ENCODE peak calls at places on chromosome 18, in four cellular contexts. Q is mesenchymal stem cell, E is neuronal stem cell, Z is IMR-90. L is an unnamed sample.

GRCh38 chr18:53153281-53153680 is 813.3 kb downstream of the DCC start:
- DNase-seq in E (no peak), Z (no peak), Q (no peak), L (peak)

GRCh38 chr18:31398191-31398590 is 21.6 kb downstream of the DSG4 start:
- DNase-seq in Q (no peak), E (no peak), Z (no peak), L (no peak)

GRCh38 chr18:39825485-39825884 is 2129.5 kb upstream of the PIK3C3 start:
- DNase-seq in Z (no peak), Q (peak), E (no peak), L (no peak)

GRCh38 chr18:75854174-75854573 is 426.7 kb upstream of the SMIM21 start:
- DNase-seq in Q (no peak), E (no peak), Z (no peak), L (peak)

GRCh38 chr18:30625961-30626360 is 416.6 kb downstream of the DSC3 start:
- DNase-seq in Z (no peak), E (no peak), Q (no peak), L (no peak)

GRCh38 chr18:80175451-80176235 is 66.6 kb downstream of the ADNP2 start:
- DNase-seq in Z (no peak), E (no peak), Q (no peak), L (no peak)

GRCh38 chr18:69948919-69949537 is 1.4 kb upstream of the CD226 start:
- DNase-seq in Z (peak), E (no peak), Q (no peak), L (peak)

GRCh38 chr18:79922971-79923411 is 28.5 kb downstream of the SLC66A2 start:
- DNase-seq in Q (no peak), Z (no peak), E (no peak), L (no peak)

GRCh38 chr18:13369756-13370510 is 151.4 kb downstream of the LDLRAD4 start:
- DNase-seq in Q (no peak), Z (no peak), E (no peak), L (no peak)

GRCh38 chr18:58119819-58120218 is 75.8 kb downstream of the NEDD4L start:
- DNase-seq in Q (no peak), Z (no peak), E (no peak), L (no peak)

GRCh38 chr18:58114766-58115165 is 70.7 kb downstream of the NEDD4L start:
- DNase-seq in E (peak), Z (no peak), Q (no peak), L (no peak)

GRCh38 chr18:58117685-58118403 is 73.8 kb downstream of the NEDD4L start:
- DNase-seq in Z (peak), Q (peak), E (no peak), L (no peak)

GRCh38 chr18:58118510-58118909 is 74.5 kb downstream of the NEDD4L start:
- DNase-seq in Z (no peak), Q (no peak), E (no peak), L (no peak)

DNA sequence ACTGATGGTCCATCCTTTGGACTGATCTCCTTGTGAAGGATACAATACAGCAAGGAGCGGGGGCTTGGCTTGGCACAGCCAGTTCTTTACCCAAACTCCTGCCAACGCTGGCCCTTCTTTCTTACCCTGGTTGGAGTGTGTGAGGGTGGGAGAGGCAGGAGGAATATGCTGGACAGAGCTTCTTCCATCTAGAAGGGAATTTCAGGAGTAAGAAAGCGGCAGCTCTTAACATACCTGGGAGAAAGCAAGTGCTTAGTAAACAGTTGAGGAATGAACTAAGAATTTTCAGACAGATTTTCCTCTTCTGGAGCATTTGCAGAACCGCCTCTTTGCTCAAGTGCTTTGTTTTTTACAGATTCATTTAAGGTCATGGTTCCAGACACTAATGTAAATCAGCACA is 72.8 kb downstream of the NEDD4L start:
- DNase-seq in Q (no peak), Z (no peak), E (no peak), L (no peak)
- H2AK5ac ChIP-seq in Q (no peak), Z (no peak), E (no peak), L (no peak)

DNA sequence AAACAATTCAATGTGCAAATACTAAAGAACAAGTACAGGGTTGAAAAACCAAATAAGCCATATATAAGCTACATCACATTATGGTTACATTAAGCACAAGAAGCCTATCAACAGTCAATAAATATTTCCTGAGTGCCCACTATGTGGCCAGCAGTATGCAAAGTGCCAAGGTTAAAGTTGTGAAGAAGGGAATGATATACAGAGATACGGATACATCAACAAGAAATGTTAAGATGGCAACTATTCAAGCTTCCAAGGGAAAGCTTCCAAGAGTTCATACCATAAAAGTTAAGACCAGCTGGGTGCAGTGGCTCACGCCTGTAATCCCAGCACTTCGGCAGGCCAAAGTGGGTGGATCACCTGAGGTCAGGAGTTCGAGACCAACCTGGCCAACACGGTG is 14.0 kb downstream of the DYM start:
- DNase-seq in Q (no peak), Z (peak), E (no peak), L (no peak)
- H3K9ac ChIP-seq in Q (no peak), Z (no peak), E (no peak), L (no peak)

GRCh38 chr18:49020129-49020528 is 69.4 kb upstream of the SMAD7 start:
- DNase-seq in E (no peak), Q (no peak), Z (no peak), L (no peak)
- H2AK5ac ChIP-seq in E (peak), Q (peak), Z (peak), L (no peak)

DNA sequence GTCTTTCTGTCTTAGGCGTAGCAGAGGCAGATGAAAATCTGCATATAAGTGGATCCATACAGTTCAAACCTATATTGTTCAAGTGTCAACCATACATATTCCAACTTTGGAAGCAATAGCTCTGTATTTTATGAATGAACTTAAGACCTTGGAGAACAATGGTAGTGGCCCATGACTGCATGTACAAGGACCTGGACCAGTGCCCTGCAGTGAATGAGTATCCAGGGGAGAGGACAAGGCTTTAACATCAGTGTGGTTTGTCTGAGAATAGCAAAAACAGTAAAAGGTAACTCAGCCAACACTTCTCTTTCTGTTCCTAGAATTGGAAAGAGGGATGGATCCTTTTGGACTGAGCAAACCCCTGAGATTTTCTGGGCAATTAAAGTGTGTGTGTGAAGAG is 230.8 kb upstream of the LINC00305 start:
- DNase-seq in Q (no peak), E (no peak), Z (no peak), L (no peak)
- H3K9ac ChIP-seq in Q (no peak), E (no peak), Z (no peak), L (no peak)

DNA sequence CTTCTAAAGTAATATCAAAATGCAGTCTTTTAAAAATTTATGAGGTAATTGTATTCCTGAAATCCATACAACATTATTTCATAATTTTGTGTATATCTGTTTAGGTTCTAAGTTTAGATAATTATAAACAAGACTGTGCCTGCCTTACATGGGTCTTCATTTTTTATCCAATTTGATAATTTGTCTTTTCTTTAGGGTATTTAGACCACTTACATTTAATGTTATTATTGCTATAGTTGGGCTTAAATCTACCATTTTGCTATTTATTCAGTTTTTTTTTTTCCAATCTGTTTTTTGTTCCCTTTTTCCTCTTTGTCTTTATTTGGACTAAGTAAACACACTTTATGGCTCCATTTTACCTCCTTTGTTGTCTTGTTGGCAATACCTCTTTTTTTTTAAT is 312.5 kb upstream of the MEX3C start:
- DNase-seq in Z (no peak), E (no peak), Q (no peak), L (no peak)
- H2AK5ac ChIP-seq in Z (no peak), E (no peak), Q (no peak), L (no peak)

DNA sequence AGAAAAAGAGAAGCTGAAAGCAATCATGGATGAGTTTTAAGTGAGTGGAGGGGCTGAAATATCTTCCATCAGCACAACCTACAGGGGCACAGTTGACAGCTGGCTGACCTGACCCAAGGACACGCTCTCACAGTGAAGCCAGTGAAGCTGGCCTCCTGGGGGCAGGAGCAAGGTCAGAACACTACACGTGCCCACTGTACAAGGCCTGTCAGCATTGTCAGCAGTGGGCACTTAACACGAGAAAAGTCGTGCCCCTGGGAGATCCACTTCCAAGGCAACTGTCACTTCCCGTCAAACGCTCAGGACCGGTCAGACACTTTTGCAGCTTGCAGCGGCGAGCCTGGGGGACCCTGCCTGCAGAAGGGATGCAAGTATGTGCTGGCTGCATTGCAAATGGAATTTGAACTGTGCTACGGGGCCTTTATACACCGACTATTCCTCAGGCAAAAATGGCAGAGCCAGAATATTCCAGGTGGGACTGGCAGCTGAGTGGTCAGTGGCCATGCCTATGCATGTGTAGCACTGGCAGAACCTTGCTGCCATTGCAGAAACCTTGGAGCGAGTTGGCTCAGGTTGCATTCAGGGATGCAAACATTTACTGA is 176.2 kb downstream of the BCL2 start:
- DNase-seq in Z (no peak), Q (no peak), E (no peak), L (no peak)
- H3K9ac ChIP-seq in Z (no peak), Q (no peak), E (no peak), L (no peak)

GRCh38 chr18:23282437-23282781 is 147.1 kb downstream of the CABLES1 start:
- DNase-seq in Q (no peak), Z (no peak), E (no peak), L (no peak)
- H2AK5ac ChIP-seq in Q (peak), Z (no peak), E (peak), L (peak)

DNA sequence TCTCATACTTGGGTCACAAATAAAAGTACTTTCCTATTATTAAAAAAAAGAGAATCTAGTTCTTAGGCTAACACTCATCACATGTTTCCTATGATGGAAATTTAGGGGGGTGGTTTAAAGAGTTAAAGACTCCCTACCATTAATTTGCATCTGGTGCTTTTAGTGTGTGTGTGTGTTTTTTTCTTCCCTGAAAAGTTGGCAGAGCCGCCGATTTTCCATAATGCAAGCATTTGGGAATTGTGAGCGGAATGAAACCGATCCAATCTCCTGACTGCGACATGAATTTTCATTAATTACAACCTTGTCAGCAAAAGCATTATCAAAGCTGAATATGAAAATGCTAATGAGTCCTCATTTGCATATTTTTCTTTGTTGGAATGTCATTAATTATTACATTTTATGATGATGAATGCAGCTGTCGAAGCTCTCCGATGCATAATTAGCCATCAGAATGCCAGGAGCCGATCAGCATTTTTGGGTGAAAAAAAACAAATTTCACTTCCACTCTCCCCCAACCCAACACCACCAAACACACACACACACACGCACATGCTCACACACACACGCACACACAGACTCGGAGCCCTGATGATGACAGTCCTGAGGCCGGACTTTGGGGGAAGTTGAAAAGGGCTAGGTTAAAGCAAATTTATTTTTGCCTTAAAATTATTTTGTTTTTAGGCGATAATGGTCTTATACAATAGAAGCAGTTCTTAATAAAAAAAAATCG is 165.4 kb downstream of the TCF4 start:
- DNase-seq in Q (no peak), Z (peak), E (no peak), L (no peak)
- H3K9ac ChIP-seq in Q (peak), Z (peak), E (no peak), L (no peak)

GRCh38 chr18:58868440-58868839 is 3.8 kb downstream of the ZNF532 start:
- DNase-seq in E (no peak), Z (no peak), Q (no peak), L (no peak)
- H2AK5ac ChIP-seq in E (no peak), Z (no peak), Q (no peak), L (no peak)

DNA sequence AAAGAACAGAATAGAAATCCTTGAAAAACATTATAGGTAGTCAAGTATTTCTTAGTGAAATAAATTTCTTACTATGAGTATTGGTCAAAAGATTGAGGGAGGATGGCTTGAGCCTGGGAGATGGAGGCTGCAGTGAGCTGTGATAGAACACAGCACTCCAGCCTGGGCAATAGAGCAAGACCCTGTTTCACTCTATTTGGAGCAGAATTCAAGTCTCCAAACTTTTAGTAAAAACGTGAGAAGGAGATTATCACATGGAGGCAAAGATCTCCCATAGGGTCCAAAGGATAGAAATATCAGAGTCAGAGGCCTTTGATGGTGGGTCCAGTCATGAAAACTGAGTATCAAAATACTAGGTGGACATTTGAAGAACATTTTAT is 2.4 kb upstream of the MYL12A start:
- DNase-seq in E (no peak), Q (no peak), Z (no peak), L (no peak)
- H3K9ac ChIP-seq in E (no peak), Q (peak), Z (no peak), L (no peak)